ENCODE peak calls at places on chromosome 14, in six cellular contexts. M is Peyer's patch; N is effector memory CD4-positive, alpha-beta T cell; B is lung; I is fibroblast of mammary gland; L is adrenal gland. U is an unnamed sample.

GRCh38 chr14:86683525-86683924 is 1153.6 kb downstream of the FLRT2 start:
- DNase-seq in M (no peak), N (no peak), B (no peak), I (peak; percentile 1), L (no peak), U (no peak)

GRCh38 chr14:88272390-88273019 is 50.6 kb downstream of the KCNK10 start:
- DNase-seq in M (no peak), N (no peak), B (no peak), I (no peak), L (no peak), U (no peak)

GRCh38 chr14:34203271-34203722 is 252.4 kb upstream of the EGLN3 start:
- DNase-seq in M (no peak), N (no peak), B (no peak), I (peak; percentile 96), L (no peak), U (no peak)

GRCh38 chr14:81594012-81594411 is 60.4 kb upstream of the SEL1L start:
- DNase-seq in M (no peak), N (no peak), B (no peak), I (peak; percentile 24), L (no peak), U (no peak)

GRCh38 chr14:105180598-105181528 is at the start of gene NUDT14:
- DNase-seq in M (peak; percentile 95), N (peak; percentile 87), B (peak; percentile 86), I (no peak), L (peak; percentile 85), U (peak; percentile 70)

GRCh38 chr14:59904184-59904583 is 15.8 kb upstream of the LRRC9 start:
- DNase-seq in M (no peak), N (no peak), B (no peak), I (no peak), L (no peak), U (no peak)

GRCh38 chr14:60125918-60126317 is 34.2 kb downstream of the PCNX4 start:
- DNase-seq in M (no peak), N (no peak), B (no peak), I (no peak), L (no peak), U (no peak)

GRCh38 chr14:66070542-66071319 is 415.4 kb upstream of the CCDC196 start:
- DNase-seq in M (peak; percentile 75), N (peak; percentile 33), B (no peak), I (peak; percentile 13), L (peak; percentile 67), U (no peak)

GRCh38 chr14:83913466-83913865 is 1616.5 kb upstream of the FLRT2 start:
- DNase-seq in M (no peak), N (no peak), B (no peak), I (no peak), L (no peak), U (no peak)

GRCh38 chr14:90483551-90483950 is 86.7 kb downstream of the CALM1 start:
- DNase-seq in M (peak; percentile 59), N (no peak), B (no peak), I (no peak), L (no peak), U (no peak)

GRCh38 chr14:89190779-89191513 is 226.1 kb downstream of the FOXN3 start:
- DNase-seq in M (no peak), N (no peak), B (no peak), I (no peak), L (peak; percentile 92), U (no peak)

GRCh38 chr14:39376671-39377403 is 55.4 kb downstream of the FBXO33 start:
- DNase-seq in M (no peak), N (no peak), B (no peak), I (peak; percentile 57), L (no peak), U (no peak)

GRCh38 chr14:64510825-64511679 is 6.5 kb downstream of the ZBTB1 start:
- DNase-seq in M (peak; percentile 93), N (no peak), B (peak; percentile 65), I (peak; percentile 76), L (peak; percentile 90), U (no peak)

GRCh38 chr14:33406766-33407165 is 468.1 kb downstream of the NPAS3 start:
- DNase-seq in M (no peak), N (no peak), B (no peak), I (no peak), L (no peak), U (no peak)

GRCh38 chr14:27049611-27050172 is 451.9 kb upstream of the NOVA1 start:
- DNase-seq in M (no peak), N (no peak), B (no peak), I (no peak), L (peak; percentile 48), U (no peak)

GRCh38 chr14:64953310-64953654 is 10.7 kb upstream of the GPX2 start:
- DNase-seq in M (no peak), N (no peak), B (no peak), I (no peak), L (no peak), U (no peak)

GRCh38 chr14:32366256-32366655 is 37.2 kb downstream of the AKAP6 start:
- DNase-seq in M (no peak), N (no peak), B (no peak), I (peak; percentile 84), L (no peak), U (no peak)

GRCh38 chr14:56339855-56340701 is 221.9 kb downstream of the PELI2 start:
- DNase-seq in M (peak; percentile 85), N (peak; percentile 6), B (peak; percentile 62), I (peak; percentile 97), L (peak; percentile 94), U (no peak)

GRCh38 chr14:89856871-89857345 is 97.6 kb downstream of the EFCAB11 start:
- DNase-seq in M (no peak), N (no peak), B (no peak), I (peak; percentile 47), L (no peak), U (no peak)

GRCh38 chr14:69719501-69719951 is 47.4 kb upstream of the SRSF5 start:
- DNase-seq in M (peak; percentile 62), N (no peak), B (no peak), I (peak; percentile 91), L (peak; percentile 89), U (no peak)

GRCh38 chr14:35122696-35123387 is 490 bp downstream of the PRORP start:
- DNase-seq in M (no peak), N (no peak), B (no peak), I (peak; percentile 56), L (peak; percentile 70), U (no peak)

GRCh38 chr14:69662636-69663321 is 51.4 kb downstream of the SUSD6 start:
- DNase-seq in M (no peak), N (no peak), B (no peak), I (no peak), L (no peak), U (no peak)

GRCh38 chr14:29442720-29443119 is 484.9 kb downstream of the PRKD1 start:
- DNase-seq in M (no peak), N (no peak), B (no peak), I (peak; percentile 79), L (no peak), U (no peak)

GRCh38 chr14:77242752-77243151 is 28.3 kb downstream of the NGB start:
- DNase-seq in M (no peak), N (no peak), B (no peak), I (no peak), L (no peak), U (no peak)

GRCh38 chr14:64800000-64800399 is 79.7 kb downstream of the SPTB start:
- DNase-seq in M (no peak), N (no peak), B (peak; percentile 57), I (peak; percentile 29), L (peak; percentile 71), U (no peak)

GRCh38 chr14:102547067-102547466 is 37.5 kb upstream of the ANKRD9 start:
- DNase-seq in M (no peak), N (no peak), B (no peak), I (no peak), L (no peak), U (no peak)

GRCh38 chr14:80956922-80957321 is 1.5 kb downstream of the TSHR start:
- DNase-seq in M (no peak), N (no peak), B (no peak), I (no peak), L (no peak), U (no peak)

GRCh38 chr14:92586001-92586947 is 72.7 kb downstream of the RIN3 start:
- DNase-seq in M (peak; percentile 49), N (peak; percentile 15), B (no peak), I (peak; percentile 93), L (peak; percentile 64), U (peak; percentile 46)

GRCh38 chr14:79166171-79166570 is 996.0 kb downstream of the NRXN3 start:
- DNase-seq in M (no peak), N (no peak), B (no peak), I (no peak), L (no peak), U (no peak)

DNA sequence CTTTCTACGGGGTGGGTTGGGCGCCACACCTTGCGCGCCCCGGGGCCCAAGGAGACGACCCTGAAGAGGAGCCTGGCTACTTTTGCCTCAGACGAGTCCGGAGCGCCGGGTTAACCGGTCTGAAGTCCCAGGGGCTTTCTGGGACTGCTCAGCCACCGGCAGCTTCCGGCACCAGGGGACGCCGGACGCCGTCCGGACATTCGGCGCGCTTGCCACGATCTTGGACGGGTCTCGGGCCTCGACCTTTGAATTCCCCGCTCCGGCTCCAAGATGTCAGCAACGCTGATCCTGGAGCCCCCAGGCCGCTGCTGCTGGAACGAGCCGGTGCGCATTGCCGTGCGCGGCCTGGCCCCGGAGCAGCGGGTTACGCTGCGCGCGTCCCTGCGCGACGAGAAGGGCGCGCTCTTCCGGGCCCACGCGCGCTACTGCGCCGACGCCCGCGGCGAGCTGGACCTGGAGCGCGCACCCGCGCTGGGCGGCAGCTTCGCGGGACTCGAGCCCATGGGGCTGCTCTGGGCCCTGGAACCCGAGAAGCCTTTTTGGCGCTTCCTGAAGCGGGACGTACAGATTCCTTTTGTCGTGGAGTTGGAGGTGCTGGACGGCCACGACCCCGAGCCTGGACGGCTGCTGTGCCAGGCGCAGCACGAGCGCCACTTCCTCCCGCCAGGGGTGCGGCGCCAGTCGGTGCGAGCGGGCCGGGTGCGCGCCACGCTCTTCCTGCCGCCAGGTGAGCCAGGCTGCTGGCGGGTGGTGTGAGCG is at the start of gene ACOT4:
- DNase-seq in M (peak; percentile 67), N (peak; percentile 37), B (peak; percentile 40), I (no peak), L (no peak), U (peak; percentile 66)
- H3K4me3 ChIP-seq in M (peak within 1 kb of the TSS; percentile 59), N (peak within 1 kb of the TSS; percentile 80), B (peak within 1 kb of the TSS; percentile 49), I (peak within 1 kb of the TSS; percentile 45), L (no peak within 1 kb of the TSS), U (peak within 1 kb of the TSS; percentile 74)

GRCh38 chr14:50225974-50226297 is 5.4 kb downstream of the SOS2 start:
- DNase-seq in M (no peak), N (no peak), B (no peak), I (no peak), L (no peak), U (no peak)
- H3K4me3 ChIP-seq in M (no peak overlapping the region), N (no peak overlapping the region), B (no peak overlapping the region), I (no peak overlapping the region), L (no peak overlapping the region), U (no peak overlapping the region)

GRCh38 chr14:44361083-44361482 is 146.0 kb downstream of the FSCB start:
- DNase-seq in M (no peak), N (no peak), B (no peak), I (no peak), L (no peak), U (no peak)
- H3K4me3 ChIP-seq in M (no peak overlapping the region), N (no peak overlapping the region), B (no peak overlapping the region), I (no peak overlapping the region), L (no peak overlapping the region), U (no peak overlapping the region)

DNA sequence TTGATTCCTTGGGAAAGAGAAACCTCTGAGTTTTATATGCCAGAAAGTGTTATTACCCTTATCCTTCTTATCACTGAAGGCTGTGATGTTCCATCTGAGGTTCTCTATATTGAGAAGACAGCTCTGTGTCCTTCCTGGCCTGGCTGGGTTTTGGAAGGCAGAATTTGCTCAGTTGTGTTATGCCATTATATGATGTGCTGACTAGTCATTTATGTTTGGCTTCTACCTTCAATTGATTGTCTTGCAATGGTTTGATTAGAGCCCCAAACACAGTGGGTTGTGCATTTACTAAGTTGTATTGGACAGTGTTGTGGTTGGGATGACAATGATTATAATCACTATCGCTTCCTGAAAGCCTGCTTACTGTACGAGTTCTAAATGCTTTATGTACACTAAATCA is 265.7 kb downstream of the SNAPC1 start:
- DNase-seq in M (no peak), N (no peak), B (no peak), I (no peak), L (no peak), U (no peak)
- H3K4me3 ChIP-seq in M (no peak overlapping the region), N (no peak overlapping the region), B (no peak overlapping the region), I (no peak overlapping the region), L (no peak overlapping the region), U (no peak overlapping the region)